ENCODE peak calls at places on chromosomes 2 and 18, in five cellular contexts. One of them, this sample, is unnamed.

GRCh38 chr18:68937204-68937603 is 139.3 kb downstream of the CCDC102B start:
- DNase-seq in stimulated activated CD8-positive, alpha-beta memory T cell treated with anti-CD3 and anti-CD28 coated beads, Interleukin-7, amount 100 ng/mL, for 1 hour: no peak
- DNase-seq in AG04449: no peak
- DNase-seq in stimulated activated CD4-positive, alpha-beta T cell treated with anti-CD3 and anti-CD28 coated beads, Interleukin-2, amount 100 ng/mL, for 48 hours: no peak
- DNase-seq in RPMI8226: no peak
- DNase-seq in this sample: no peak

GRCh38 chr2:218832520-218832919 is 917 bp upstream of the PRKAG3 start:
- DNase-seq in RPMI8226: no peak
- DNase-seq in stimulated activated CD8-positive, alpha-beta memory T cell treated with anti-CD3 and anti-CD28 coated beads, Interleukin-7, amount 100 ng/mL, for 1 hour: no peak
- DNase-seq in AG04449: no peak
- DNase-seq in stimulated activated CD4-positive, alpha-beta T cell treated with anti-CD3 and anti-CD28 coated beads, Interleukin-2, amount 100 ng/mL, for 48 hours: no peak
- DNase-seq in this sample: no peak

GRCh38 chr18:70072678-70073077 is 125.0 kb upstream of the CD226 start:
- DNase-seq in AG04449: no peak
- DNase-seq in stimulated activated CD8-positive, alpha-beta memory T cell treated with anti-CD3 and anti-CD28 coated beads, Interleukin-7, amount 100 ng/mL, for 1 hour: no peak
- DNase-seq in stimulated activated CD4-positive, alpha-beta T cell treated with anti-CD3 and anti-CD28 coated beads, Interleukin-2, amount 100 ng/mL, for 48 hours: no peak
- DNase-seq in RPMI8226: no peak
- DNase-seq in this sample: no peak

GRCh38 chr2:14557921-14558320 is 74.6 kb upstream of the LRATD1 start:
- DNase-seq in stimulated activated CD8-positive, alpha-beta memory T cell treated with anti-CD3 and anti-CD28 coated beads, Interleukin-7, amount 100 ng/mL, for 1 hour: no peak
- DNase-seq in stimulated activated CD4-positive, alpha-beta T cell treated with anti-CD3 and anti-CD28 coated beads, Interleukin-2, amount 100 ng/mL, for 48 hours: no peak
- DNase-seq in RPMI8226: no peak
- DNase-seq in AG04449: no peak
- DNase-seq in this sample: no peak

GRCh38 chr2:168518555-168519066 is 62.5 kb downstream of the CERS6 start:
- DNase-seq in stimulated activated CD8-positive, alpha-beta memory T cell treated with anti-CD3 and anti-CD28 coated beads, Interleukin-7, amount 100 ng/mL, for 1 hour: no peak
- DNase-seq in RPMI8226: no peak
- DNase-seq in AG04449: no peak
- DNase-seq in stimulated activated CD4-positive, alpha-beta T cell treated with anti-CD3 and anti-CD28 coated beads, Interleukin-2, amount 100 ng/mL, for 48 hours: no peak
- DNase-seq in this sample: no peak

GRCh38 chr2:152347076-152347475 is 12.1 kb downstream of the FMNL2 start:
- DNase-seq in stimulated activated CD4-positive, alpha-beta T cell treated with anti-CD3 and anti-CD28 coated beads, Interleukin-2, amount 100 ng/mL, for 48 hours: no peak
- DNase-seq in RPMI8226: no peak
- DNase-seq in AG04449: peak
- DNase-seq in stimulated activated CD8-positive, alpha-beta memory T cell treated with anti-CD3 and anti-CD28 coated beads, Interleukin-7, amount 100 ng/mL, for 1 hour: no peak
- DNase-seq in this sample: no peak

GRCh38 chr2:222076978-222077690 is 221.7 kb downstream of the PAX3 start:
- DNase-seq in RPMI8226: no peak
- DNase-seq in AG04449: no peak
- DNase-seq in stimulated activated CD4-positive, alpha-beta T cell treated with anti-CD3 and anti-CD28 coated beads, Interleukin-2, amount 100 ng/mL, for 48 hours: no peak
- DNase-seq in stimulated activated CD8-positive, alpha-beta memory T cell treated with anti-CD3 and anti-CD28 coated beads, Interleukin-7, amount 100 ng/mL, for 1 hour: no peak
- DNase-seq in this sample: no peak

GRCh38 chr2:142944264-142944663 is 66.8 kb downstream of the KYNU start:
- DNase-seq in stimulated activated CD4-positive, alpha-beta T cell treated with anti-CD3 and anti-CD28 coated beads, Interleukin-2, amount 100 ng/mL, for 48 hours: no peak
- DNase-seq in RPMI8226: no peak
- DNase-seq in stimulated activated CD8-positive, alpha-beta memory T cell treated with anti-CD3 and anti-CD28 coated beads, Interleukin-7, amount 100 ng/mL, for 1 hour: no peak
- DNase-seq in AG04449: no peak
- DNase-seq in this sample: no peak

GRCh38 chr2:153478289-153479261 is at the start of gene RPRM:
- DNase-seq in stimulated activated CD8-positive, alpha-beta memory T cell treated with anti-CD3 and anti-CD28 coated beads, Interleukin-7, amount 100 ng/mL, for 1 hour: no peak
- DNase-seq in AG04449: no peak
- DNase-seq in stimulated activated CD4-positive, alpha-beta T cell treated with anti-CD3 and anti-CD28 coated beads, Interleukin-2, amount 100 ng/mL, for 48 hours: peak
- DNase-seq in RPMI8226: no peak
- DNase-seq in this sample: peak

This sample was measured in suprapubic skin.